ENCODE peak calls at places on chromosomes 12 and 14, in eight cellular contexts. W is A549; L is CD8-positive, alpha-beta T cell; Q is pancreas; O is heart right ventricle; A is Panc1; B is mucosa of descending colon; K is fibroblast of villous mesenchyme. S is an unnamed sample.

GRCh38 chr12:10331642-10332239 is 24.1 kb downstream of the KLRD1 start:
- DNase-seq in Q (no peak), L (no peak), A (peak), O (no peak), K (peak), W (peak), B (no peak), S (no peak)

GRCh38 chr12:96371138-96371786 is 29.0 kb downstream of the CDK17 start:
- DNase-seq in O (no peak), Q (no peak), K (no peak), A (no peak), B (no peak), W (no peak), L (no peak), S (no peak)

GRCh38 chr12:114269153-114269552 is 136.8 kb downstream of the TBX5 start:
- DNase-seq in A (no peak), W (no peak), B (no peak), O (no peak), K (no peak), L (no peak), Q (no peak), S (no peak)

GRCh38 chr12:121600702-121601336 is 20.0 kb upstream of the KDM2B start:
- DNase-seq in L (no peak), Q (peak), B (peak), K (no peak), O (no peak), A (no peak), W (no peak), S (no peak)

GRCh38 chr12:47397664-47398281 is 308.1 kb downstream of the RPAP3 start:
- DNase-seq in A (no peak), Q (no peak), W (peak), K (peak), B (no peak), L (no peak), O (no peak), S (no peak)

GRCh38 chr12:118432812-118433540 is 56.6 kb downstream of the SUDS3 start:
- DNase-seq in Q (no peak), B (no peak), A (no peak), K (no peak), W (no peak), L (no peak), O (no peak), S (no peak)

GRCh38 chr14:93430319-93430801 is 379 bp upstream of the UNC79 start:
- DNase-seq in A (no peak), W (no peak), O (no peak), Q (peak), B (no peak), K (no peak), L (no peak), S (no peak)

GRCh38 chr12:31324845-31325523 is 966 bp downstream of the SINHCAF start:
- DNase-seq in A (no peak), B (peak), L (peak), W (peak), K (peak), O (peak), Q (peak), S (peak)

GRCh38 chr12:53320352-53321195 is 836 bp downstream of the AAAS start:
- DNase-seq in L (no peak), W (no peak), Q (no peak), A (no peak), O (no peak), B (no peak), K (peak), S (no peak)

GRCh38 chr12:2691340-2692111 is 103.2 kb upstream of the FKBP4 start:
- DNase-seq in W (no peak), Q (no peak), A (no peak), L (peak), O (no peak), B (peak), K (no peak), S (no peak)

GRCh38 chr14:77714926-77715325 is 7.0 kb downstream of the SLIRP start:
- DNase-seq in O (no peak), K (no peak), L (no peak), B (no peak), Q (no peak), A (no peak), W (no peak), S (no peak)

GRCh38 chr12:95963104-95963503 is 20.0 kb downstream of the AMDHD1 start:
- DNase-seq in O (no peak), L (no peak), W (peak), A (no peak), K (no peak), Q (no peak), B (no peak), S (no peak)

GRCh38 chr14:44428239-44428924 is 78.7 kb downstream of the FSCB start:
- DNase-seq in O (no peak), L (no peak), W (no peak), Q (no peak), A (no peak), B (no peak), K (peak), S (no peak)

GRCh38 chr14:21191809-21192446 is 36.1 kb upstream of the OR5AU1 start:
- DNase-seq in O (peak), A (no peak), K (peak), L (peak), Q (peak), W (peak), B (peak), S (no peak)

GRCh38 chr12:105167346-105167745 is 59.8 kb downstream of the WASHC4 start:
- DNase-seq in W (no peak), K (peak), Q (no peak), A (no peak), L (no peak), B (no peak), O (no peak), S (no peak)

GRCh38 chr12:7645395-7646177 is 20.1 kb downstream of the APOBEC1 start:
- DNase-seq in L (no peak), A (no peak), W (peak), Q (no peak), K (peak), B (no peak), O (no peak), S (no peak)

GRCh38 chr12:101018540-101018939 is 191.5 kb downstream of the SLC5A8 start:
- DNase-seq in L (no peak), O (no peak), B (no peak), K (peak), Q (no peak), A (no peak), W (peak), S (no peak)

GRCh38 chr14:64038857-64039542 is 186.2 kb downstream of the SYNE2 start:
- DNase-seq in K (no peak), L (no peak), O (no peak), B (no peak), Q (no peak), A (no peak), W (no peak), S (no peak)

GRCh38 chr12:52835271-52836041 is 1.3 kb upstream of the KRT79 start:
- DNase-seq in A (no peak), B (no peak), Q (no peak), W (no peak), L (no peak), O (no peak), K (no peak), S (no peak)

GRCh38 chr14:87133073-87133815 is 859.7 kb downstream of the GALC start:
- DNase-seq in L (no peak), K (peak), O (peak), Q (no peak), W (no peak), B (no peak), A (no peak), S (no peak)

GRCh38 chr12:82608706-82609105 is 78.0 kb upstream of the TMTC2 start:
- DNase-seq in A (no peak), Q (no peak), O (no peak), B (no peak), W (no peak), L (no peak), K (peak), S (no peak)

GRCh38 chr14:75271514-75271913 is 7.1 kb upstream of the FOS start:
- DNase-seq in K (no peak), W (no peak), Q (no peak), L (no peak), B (no peak), A (no peak), O (no peak), S (no peak)

GRCh38 chr12:79274571-79275064 is 410.0 kb downstream of the SYT1 start:
- DNase-seq in O (no peak), L (no peak), W (no peak), Q (peak), K (no peak), B (no peak), A (no peak), S (no peak)

GRCh38 chr12:3646561-3647241 is 106.2 kb downstream of the CRACR2A start:
- DNase-seq in B (no peak), Q (no peak), O (no peak), K (no peak), L (no peak), W (no peak), A (no peak), S (no peak)

GRCh38 chr14:50667491-50668007 is 557 bp downstream of the SAV1 start:
- DNase-seq in O (no peak), A (no peak), W (no peak), Q (peak), L (peak), K (no peak), B (peak), S (no peak)

GRCh38 chr12:49674318-49674985 is 32.8 kb downstream of the FMNL3 start:
- DNase-seq in L (no peak), B (no peak), Q (no peak), A (no peak), W (no peak), O (peak), K (peak), S (no peak)

GRCh38 chr12:4177257-4177656 is 96.3 kb upstream of the CCND2 start:
- DNase-seq in W (no peak), Q (no peak), A (no peak), B (no peak), L (no peak), K (no peak), O (no peak), S (no peak)

GRCh38 chr12:113299619-113300237 is 35.2 kb downstream of the SLC8B1 start:
- DNase-seq in W (peak), K (peak), O (peak), B (peak), A (peak), L (no peak), Q (no peak), S (peak)

DNA sequence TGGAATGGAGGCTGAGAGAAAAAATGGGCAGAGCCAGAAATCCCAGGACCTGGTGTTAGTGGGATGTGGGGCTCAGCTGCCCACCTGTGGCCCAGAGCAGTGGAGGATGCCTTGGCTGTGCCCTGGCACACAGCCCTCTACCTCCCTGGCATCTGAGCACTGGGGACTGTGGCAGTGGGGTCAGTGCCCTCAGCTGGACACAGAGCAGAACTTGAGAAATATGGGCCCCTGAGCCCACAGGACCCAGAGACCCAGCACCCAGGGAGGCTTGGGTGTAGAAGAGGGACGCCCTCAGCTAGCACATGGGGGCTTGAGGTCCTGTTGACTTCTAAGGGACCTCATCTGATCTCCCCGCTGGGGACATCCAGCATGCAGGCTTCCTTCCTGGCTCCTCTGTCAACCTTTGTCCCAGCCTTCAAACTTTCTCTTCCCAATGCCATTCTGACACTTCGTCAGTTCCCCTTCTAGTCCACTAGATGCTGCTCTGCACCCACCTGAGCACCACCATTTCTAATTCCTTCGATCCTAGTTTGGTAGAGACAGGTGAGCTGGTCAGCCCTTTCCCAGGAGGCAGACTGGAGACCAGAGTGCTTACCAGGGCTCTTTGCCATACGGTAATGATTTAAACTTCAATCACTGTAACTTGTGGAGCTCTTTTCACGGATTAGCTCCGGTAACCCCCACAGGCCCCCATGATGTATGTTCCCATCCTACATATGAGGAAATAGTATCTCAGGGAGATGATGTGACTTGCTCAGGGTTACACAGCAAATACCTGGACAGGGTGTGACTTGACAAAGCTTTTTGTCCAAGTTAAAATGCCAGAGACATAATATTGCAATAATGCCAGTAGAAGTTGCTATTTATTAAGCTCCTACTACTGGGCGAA is 143.7 kb downstream of the ASCL4 start:
- DNase-seq in L (no peak), W (peak), B (no peak), A (no peak), K (peak), Q (no peak), O (no peak), S (no peak)
- TF ChIP-seq CTCF in L (no peak), W (peak), B (no peak), A (peak), K (peak), Q (peak), O (peak), S (peak)

GRCh38 chr12:65634626-65635331 is 189.5 kb upstream of the HMGA2 start:
- DNase-seq in W (no peak), O (no peak), K (no peak), B (no peak), L (no peak), A (no peak), Q (no peak), S (no peak)

GRCh38 chr12:65630555-65630954 is 193.7 kb upstream of the HMGA2 start:
- DNase-seq in K (no peak), A (no peak), B (no peak), W (no peak), L (no peak), Q (no peak), O (no peak), S (no peak)

GRCh38 chr12:65631621-65632111 is 192.6 kb upstream of the HMGA2 start:
- DNase-seq in W (peak), L (no peak), A (peak), K (peak), B (no peak), Q (no peak), O (peak), S (peak)

GRCh38 chr12:65634061-65634460 is 190.2 kb upstream of the HMGA2 start:
- DNase-seq in L (no peak), B (no peak), Q (no peak), O (no peak), K (no peak), A (no peak), W (no peak), S (no peak)

DNA sequence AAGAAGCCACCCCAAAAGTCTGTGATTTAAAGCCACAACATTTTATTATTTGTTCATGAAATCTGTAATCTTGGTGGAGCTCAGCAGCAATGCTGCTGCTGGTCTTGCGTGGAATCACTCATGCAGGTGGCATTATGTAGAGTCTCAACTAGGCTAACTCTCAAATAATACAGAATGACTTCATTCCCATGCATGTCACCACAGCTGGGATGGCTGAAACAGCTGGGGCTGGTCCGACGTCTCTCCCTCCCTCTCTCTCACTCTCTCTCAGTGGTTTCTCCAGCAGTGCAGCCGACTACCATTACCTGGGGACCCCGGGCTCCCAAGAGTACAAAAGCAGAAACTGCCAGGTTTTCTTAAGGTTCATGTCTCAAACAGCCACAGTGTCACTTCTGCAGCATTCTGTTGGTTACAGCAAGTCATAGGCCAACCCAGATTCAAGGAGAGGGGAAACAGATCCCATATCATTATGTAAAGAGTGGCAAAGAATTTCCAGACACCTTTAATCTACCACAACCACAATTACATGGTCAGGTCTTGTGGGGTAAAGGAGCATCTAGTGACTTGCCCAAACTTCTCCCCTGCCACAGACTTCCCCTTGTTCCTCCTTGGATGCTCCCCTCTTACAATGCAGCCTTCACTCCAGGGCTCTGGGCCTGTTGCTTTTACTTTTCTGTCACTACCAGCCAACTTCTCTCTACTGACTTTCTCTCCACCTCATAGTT is 192.0 kb upstream of the HMGA2 start:
- DNase-seq in K (no peak), B (no peak), A (no peak), L (no peak), W (no peak), Q (no peak), O (no peak), S (no peak)
- H3K4me3 ChIP-seq in K (no peak), B (no peak), A (peak), L (no peak), W (no peak), Q (no peak), O (no peak), S (no peak)

GRCh38 chr12:50986961-50987737 is 34.8 kb downstream of the HIGD1C start:
- DNase-seq in A (peak), L (peak), W (no peak), B (no peak), O (peak), K (peak), Q (no peak), S (no peak)
- TF ChIP-seq CTCF in A (peak), L (no peak), W (peak), B (no peak), O (peak), K (peak), Q (peak), S (peak)

DNA sequence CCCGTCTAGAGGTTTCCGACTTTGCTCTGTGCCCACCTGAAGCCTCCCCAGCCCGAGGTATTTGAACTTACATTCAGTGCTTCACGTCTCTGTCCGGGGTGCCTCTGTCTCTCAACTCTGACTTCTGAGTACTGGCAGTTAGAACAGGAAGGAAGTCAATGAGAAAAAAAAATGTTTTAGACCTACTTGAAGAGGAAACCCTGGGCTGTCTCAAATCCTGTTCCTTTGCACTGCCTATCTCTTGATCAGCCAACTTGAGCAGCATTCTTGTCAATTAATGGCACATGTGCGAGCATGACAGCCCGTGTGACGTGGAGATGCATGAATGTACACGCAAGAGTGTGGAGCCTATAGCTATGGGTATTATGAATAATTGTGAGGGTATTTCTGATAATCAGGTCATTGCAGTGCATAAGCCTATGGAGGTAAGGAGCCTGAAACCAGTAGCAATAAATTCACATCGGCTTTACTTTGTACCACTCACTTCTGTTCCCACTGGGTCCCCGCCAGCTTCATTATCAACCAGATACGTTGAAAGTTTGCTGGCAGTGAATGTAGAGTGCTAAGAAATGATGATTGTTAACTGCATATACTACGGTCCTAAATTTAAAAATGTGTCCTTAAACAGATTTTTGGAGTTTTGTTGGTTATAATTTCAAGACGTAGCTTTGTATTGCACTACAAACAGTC is at the start of gene ARHGDIB:
- DNase-seq in Q (no peak), A (no peak), L (peak), O (peak), K (no peak), B (peak), W (no peak), S (no peak)
- H3K4me3 ChIP-seq in Q (no peak), A (no peak), L (peak), O (peak), K (peak), B (peak), W (no peak), S (peak)

GRCh38 chr14:81868172-81868571 is 334.5 kb upstream of the SEL1L start:
- DNase-seq in L (no peak), B (no peak), W (no peak), O (no peak), Q (no peak), K (no peak), A (no peak), S (no peak)
- TF ChIP-seq CTCF in L (no peak), B (no peak), W (no peak), O (no peak), Q (no peak), K (no peak), A (no peak), S (no peak)

GRCh38 chr12:124548854-124549378 is 18.5 kb downstream of the NCOR2 start:
- DNase-seq in B (peak), Q (peak), O (peak), K (peak), L (no peak), A (no peak), W (no peak), S (no peak)

GRCh38 chr12:124553862-124554428 is 13.5 kb downstream of the NCOR2 start:
- DNase-seq in Q (peak), O (no peak), W (no peak), A (no peak), L (no peak), K (no peak), B (no peak), S (no peak)

GRCh38 chr12:124550123-124551089 is 17.0 kb downstream of the NCOR2 start:
- DNase-seq in O (no peak), L (no peak), B (peak), A (no peak), W (no peak), K (no peak), Q (no peak), S (no peak)

GRCh38 chr12:124549629-124550028 is 17.8 kb downstream of the NCOR2 start:
- DNase-seq in B (no peak), Q (no peak), A (no peak), W (no peak), O (no peak), L (no peak), K (peak), S (no peak)

DNA sequence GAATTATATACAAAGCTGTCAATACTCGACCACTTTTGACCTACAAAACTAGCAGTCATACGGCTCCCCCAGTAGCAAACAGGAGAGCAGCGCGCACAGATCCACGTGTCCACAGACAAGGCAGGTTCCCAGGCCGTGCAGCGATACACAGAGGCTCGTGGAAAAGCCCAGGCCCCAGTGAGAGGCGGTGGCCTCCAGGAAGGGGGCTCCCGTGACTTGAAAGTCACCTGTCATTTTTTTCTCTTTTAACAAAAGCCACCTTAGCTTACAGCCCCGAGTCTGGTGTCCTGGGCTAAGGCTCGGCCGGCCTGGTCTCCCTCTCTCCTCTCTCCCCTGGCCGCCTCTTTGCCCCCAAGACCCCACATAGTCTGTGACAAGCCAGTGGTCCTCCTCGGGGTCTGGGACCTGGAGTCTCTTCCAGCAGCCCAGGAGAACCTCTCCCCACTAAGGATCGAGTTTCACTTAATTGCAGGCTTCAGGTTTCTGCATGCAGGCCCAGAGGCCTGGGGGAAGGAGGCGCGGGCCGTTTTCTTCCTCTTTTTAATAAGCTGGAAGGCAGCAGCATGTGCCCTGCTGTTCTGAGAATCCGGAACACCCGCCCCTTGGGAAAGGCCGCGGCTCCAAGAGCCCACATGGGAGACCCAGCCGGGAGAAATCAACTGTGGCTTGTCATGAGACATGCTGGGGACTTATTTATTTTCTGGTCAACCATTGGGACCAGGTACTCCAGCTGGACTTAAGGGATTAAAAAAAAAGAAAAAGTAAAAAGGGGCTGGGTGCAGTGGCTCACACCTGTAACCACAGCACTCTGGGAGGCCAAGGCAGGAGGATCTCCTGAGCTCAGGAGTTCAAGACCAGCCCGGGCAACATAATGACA is 15.9 kb downstream of the NCOR2 start:
- DNase-seq in Q (no peak), O (peak), B (no peak), A (no peak), L (no peak), K (peak), W (no peak), S (no peak)
- H3K4me3 ChIP-seq in Q (no peak), O (no peak), B (no peak), A (peak), L (no peak), K (no peak), W (no peak), S (peak)

S was measured in thoracic aorta.